ENCODE peak calls at places on chromosomes 7 and 10, in nine cellular contexts. V, Y, G, X, N, U, K, P and M are unnamed samples.

GRCh38 chr10:132374176-132374575 is 22.8 kb upstream of the PWWP2B start:
- DNase-seq in V (no peak), U (no peak), N (no peak), P (no peak), Y (no peak), X (no peak), G (no peak), K (no peak), M (no peak)

GRCh38 chr7:80428161-80429054 is 83.5 kb downstream of the GNAT3 start:
- DNase-seq in K (peak; percentile 62), V (no peak), G (peak; percentile 24), Y (no peak), U (peak; percentile 22), N (no peak), P (no peak), X (peak; percentile 31), M (no peak)

GRCh38 chr10:52720018-52720417 is 52.6 kb downstream of the MBL2 start:
- DNase-seq in X (no peak), V (no peak), K (no peak), N (no peak), Y (no peak), P (no peak), G (no peak), U (no peak), M (no peak)

GRCh38 chr7:155210386-155210785 is 87.3 kb upstream of the INSIG1 start:
- DNase-seq in K (no peak), N (no peak), Y (no peak), P (no peak), V (peak; percentile 15), U (no peak), X (no peak), G (no peak), M (no peak)

GRCh38 chr10:4201866-4202825 is 417.1 kb upstream of the KLF6 start:
- DNase-seq in U (no peak), Y (no peak), K (no peak), X (no peak), P (no peak), G (no peak), V (no peak), N (no peak), M (no peak)

GRCh38 chr10:96244354-96244753 is 27.0 kb downstream of the BLNK start:
- DNase-seq in X (no peak), V (peak; percentile 97), K (no peak), Y (no peak), N (no peak), U (no peak), G (no peak), P (no peak), M (no peak)

GRCh38 chr10:27801171-27801785 is 55.7 kb upstream of the MKX start:
- DNase-seq in V (no peak), N (no peak), K (no peak), P (no peak), G (no peak), U (no peak), X (no peak), Y (no peak), M (no peak)

GRCh38 chr7:6628045-6628444 is 9.1 kb upstream of the ZNF316 start:
- DNase-seq in K (no peak), N (no peak), X (no peak), G (peak; percentile 58), V (no peak), Y (no peak), P (no peak), U (no peak), M (no peak)

GRCh38 chr7:121138262-121138933 is 149.9 kb downstream of the CPED1 start:
- DNase-seq in U (no peak), K (no peak), G (peak; percentile 30), X (peak; percentile 50), N (no peak), Y (no peak), P (no peak), V (peak; percentile 76), M (no peak)

GRCh38 chr10:42952358-42952757 is 124.5 kb upstream of the RET start:
- DNase-seq in G (peak; percentile 34), U (peak; percentile 57), N (peak; percentile 29), V (no peak), K (no peak), P (peak; percentile 63), X (peak; percentile 44), Y (peak; percentile 77), M (peak; percentile 74)

GRCh38 chr7:47726047-47726726 is 144.3 kb upstream of the TNS3 start:
- DNase-seq in N (no peak), X (no peak), P (no peak), V (no peak), Y (no peak), G (no peak), U (no peak), K (no peak), M (no peak)

GRCh38 chr10:110460111-110460809 is 37.4 kb upstream of the DUSP5 start:
- DNase-seq in K (no peak), N (no peak), X (no peak), P (peak; percentile 29), G (no peak), V (peak; percentile 92), U (no peak), Y (peak; percentile 59), M (peak; percentile 27)

GRCh38 chr7:129101746-129102145 is 42.8 kb upstream of the TSPAN33 start:
- DNase-seq in V (no peak), Y (no peak), G (no peak), K (no peak), X (no peak), P (no peak), U (no peak), N (no peak), M (peak; percentile 33)

GRCh38 chr10:78953124-78954008 is 115.4 kb upstream of the ZMIZ1 start:
- DNase-seq in G (no peak), Y (peak; percentile 76), V (no peak), P (no peak), U (no peak), K (peak; percentile 49), N (no peak), X (no peak), M (no peak)

GRCh38 chr7:50406935-50407334 is 43.2 kb downstream of the FIGNL1 start:
- DNase-seq in N (no peak), G (no peak), Y (no peak), P (no peak), U (no peak), V (no peak), X (no peak), K (no peak), M (no peak)

GRCh38 chr10:123491692-123492415 is 174.3 kb upstream of the GPR26 start:
- DNase-seq in G (no peak), Y (no peak), X (no peak), P (no peak), N (no peak), K (no peak), U (no peak), V (no peak), M (no peak)

GRCh38 chr7:36889182-36889581 is 164.9 kb upstream of the AOAH start:
- DNase-seq in N (no peak), X (no peak), U (no peak), P (no peak), Y (no peak), K (no peak), G (no peak), V (no peak), M (no peak)

DNA sequence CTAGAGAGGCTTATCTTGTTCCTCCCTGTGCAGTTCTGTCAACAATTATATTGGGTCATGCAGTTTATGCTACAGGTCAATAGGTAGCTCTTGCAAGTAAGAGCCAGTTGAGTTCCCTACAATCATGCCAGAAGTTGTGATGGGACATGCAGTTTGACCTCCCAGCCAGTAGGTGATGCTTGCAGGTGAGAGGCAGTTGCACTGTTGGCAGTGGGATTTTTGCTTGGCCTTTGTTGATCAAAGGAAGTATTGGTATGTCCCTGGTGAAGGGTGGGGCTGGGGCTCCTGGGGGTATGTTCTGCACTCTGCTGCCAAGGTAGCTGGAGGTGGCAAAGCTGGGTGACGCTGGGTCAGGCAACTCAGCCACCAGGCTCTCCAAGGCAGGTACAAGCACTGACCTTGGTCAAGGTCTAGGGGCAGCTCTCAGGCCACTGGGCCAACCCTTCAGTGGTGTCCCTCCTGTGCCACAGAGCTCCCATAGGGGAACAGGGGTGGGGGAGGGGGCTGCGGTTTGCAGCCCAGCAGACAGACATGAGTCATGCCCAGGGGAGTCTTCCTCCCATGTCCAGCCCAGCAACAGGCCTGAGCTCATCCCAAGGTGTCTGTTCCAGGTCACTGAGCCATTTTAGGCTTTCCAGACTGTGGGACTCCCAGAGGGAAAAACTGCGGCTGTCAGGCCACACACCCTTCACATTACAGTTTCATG is 43.3 kb downstream of the MEOX2 start:
- DNase-seq in X (no peak), U (no peak), P (peak; percentile 7), N (no peak), Y (no peak), K (no peak), G (no peak), V (no peak), M (no peak)
- TF ChIP-seq CTCF in X (no peak), U (no peak), P (no peak), N (no peak), Y (no peak), K (no peak), G (no peak), V (no peak), M (no peak)

GRCh38 chr10:15461353-15462108 is 90.4 kb upstream of the FAM171A1 start:
- DNase-seq in G (no peak), P (peak; percentile 18), Y (peak; percentile 50), V (no peak), K (no peak), U (no peak), X (no peak), N (no peak), M (no peak)
- TF ChIP-seq CTCF in G (no peak), P (no peak), Y (no peak), V (no peak), K (no peak), U (no peak), X (no peak), N (peak; percentile 53), M (no peak)

DNA sequence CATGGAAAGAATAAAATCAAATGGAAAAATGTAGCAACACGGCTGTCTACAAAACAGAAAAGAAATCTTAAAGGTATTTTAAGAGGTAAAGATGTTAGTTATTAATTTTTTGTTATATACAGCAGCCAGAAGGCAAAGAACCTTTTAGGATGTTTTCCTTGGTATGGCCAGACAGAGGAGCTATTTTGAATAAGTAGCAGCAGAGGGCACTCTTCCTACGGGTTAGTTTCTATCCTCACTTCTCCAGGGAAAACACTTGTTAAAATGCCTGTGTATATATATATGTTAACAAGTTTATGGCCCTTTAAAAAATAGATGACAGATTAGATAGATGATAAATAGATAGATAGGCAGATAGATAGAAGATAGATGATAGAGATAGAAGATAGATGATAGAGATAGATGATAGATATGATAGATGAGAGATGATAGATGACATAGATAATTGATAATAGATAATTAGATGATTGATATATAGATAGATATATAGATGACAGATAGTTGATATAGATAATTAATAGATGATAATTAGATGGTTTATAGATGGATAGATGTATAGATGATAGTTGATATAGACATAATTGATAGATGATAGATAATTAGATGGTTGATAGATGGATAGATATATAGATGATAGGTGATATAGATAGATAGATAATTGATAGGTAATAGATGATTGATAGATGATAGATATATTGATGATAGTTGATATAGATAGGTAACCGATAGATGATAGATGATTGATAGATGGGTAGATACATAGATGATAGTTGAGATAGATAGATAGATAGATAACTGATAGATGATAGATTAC is 57.8 kb upstream of the WIPF3 start:
- DNase-seq in U (no peak), P (no peak), K (peak; percentile 27), G (no peak), V (peak; percentile 27), N (no peak), Y (no peak), X (no peak), M (no peak)
- TF ChIP-seq CTCF in U (peak; percentile 26), P (peak; percentile 59), K (peak; percentile 58), G (no peak), V (peak; percentile 71), N (peak; percentile 72), Y (peak; percentile 65), X (peak; percentile 54), M (peak; percentile 24)

GRCh38 chr7:3399858-3400257 is 98.8 kb downstream of the SDK1 start:
- DNase-seq in P (no peak), Y (no peak), G (no peak), V (peak; percentile 35), U (peak; percentile 58), X (no peak), K (no peak), N (no peak), M (peak; percentile 51)
- TF ChIP-seq CTCF in P (no peak), Y (no peak), G (no peak), V (peak; percentile 66), U (peak; percentile 40), X (no peak), K (peak; percentile 42), N (peak; percentile 44), M (peak; percentile 25)